ENCODE peak calls at places on chromosomes 2 and 18, in five cellular contexts. I is endothelial cell of umbilical vein, O is A549, D is HCT116, Q is H1. U is an unnamed sample.

GRCh38 chr2:29765711-29766110 is 155.7 kb downstream of the ALK start:
- DNase-seq in O (no peak), I (no peak), Q (no peak), D (no peak), U (no peak)

GRCh38 chr2:64166637-64167420 is 22.6 kb upstream of the PELI1 start:
- DNase-seq in Q (no peak), I (no peak), D (no peak), O (no peak), U (no peak)

GRCh38 chr2:21650566-21650965 is 526.8 kb downstream of the TDRD15 start:
- DNase-seq in Q (no peak), O (no peak), D (no peak), I (no peak), U (no peak)

GRCh38 chr2:162138310-162138709 is 13.7 kb downstream of the GCG start:
- DNase-seq in I (no peak), Q (no peak), D (no peak), O (no peak), U (no peak)

GRCh38 chr2:45285311-45285710 is 276.1 kb upstream of the SIX2 start:
- DNase-seq in D (no peak), Q (no peak), O (no peak), I (no peak), U (no peak)

GRCh38 chr2:12807907-12808810 is 91.4 kb downstream of the TRIB2 start:
- DNase-seq in I (peak; percentile 31), O (no peak), Q (no peak), D (no peak), U (peak; percentile 82)

GRCh38 chr18:29271496-29271895 is 1094.6 kb upstream of the CDH2 start:
- DNase-seq in Q (no peak), D (no peak), I (no peak), O (no peak), U (no peak)

GRCh38 chr2:38685116-38685735 is 19.3 kb downstream of the GALM start:
- DNase-seq in I (no peak), Q (no peak), D (no peak), O (peak; percentile 95), U (peak; percentile 52)

GRCh38 chr18:22167091-22167470 is 2.3 kb upstream of the GATA6 start:
- DNase-seq in Q (no peak), I (no peak), D (no peak), O (peak; percentile 5), U (no peak)

GRCh38 chr2:231530099-231531085 is at the start of gene NMUR1:
- DNase-seq in Q (no peak), O (peak; percentile 52), I (peak; percentile 39), D (peak; percentile 19), U (peak; percentile 75)

GRCh38 chr2:202169131-202169530 is 69.3 kb downstream of the SUMO1 start:
- DNase-seq in I (no peak), O (no peak), Q (no peak), D (no peak), U (no peak)

GRCh38 chr2:73728711-73729110 is 8.4 kb downstream of the TPRKB start:
- DNase-seq in O (no peak), Q (no peak), I (no peak), D (no peak), U (no peak)

GRCh38 chr2:241036397-241036963 is 38.1 kb downstream of the SNED1 start:
- DNase-seq in I (no peak), Q (no peak), O (no peak), D (no peak), U (no peak)

GRCh38 chr2:608711-609110 is 68.5 kb downstream of the TMEM18 start:
- DNase-seq in Q (no peak), O (no peak), I (no peak), D (no peak), U (no peak)

GRCh38 chr18:55997156-55997561 is 409.2 kb upstream of the TCF4 start:
- DNase-seq in I (no peak), O (no peak), Q (no peak), D (no peak), U (no peak)

GRCh38 chr2:3595985-3596384 is 1.1 kb downstream of the COLEC11 start:
- DNase-seq in D (no peak), I (no peak), Q (no peak), O (no peak), U (no peak)

GRCh38 chr18:60020107-60020925 is 120.5 kb downstream of the PMAIP1 start:
- DNase-seq in O (no peak), Q (no peak), D (no peak), I (no peak), U (no peak)

GRCh38 chr2:76295762-76296161 is 585.0 kb upstream of the GCFC2 start:
- DNase-seq in I (no peak), O (no peak), D (no peak), Q (no peak), U (no peak)

GRCh38 chr2:69830045-69830905 is 815 bp downstream of the GMCL1 start:
- DNase-seq in O (peak; percentile 43), D (no peak), I (peak; percentile 44), Q (no peak), U (peak; percentile 77)

GRCh38 chr2:105294844-105295481 is 34.6 kb downstream of the TGFBRAP1 start:
- DNase-seq in O (peak; percentile 66), Q (peak; percentile 44), D (peak; percentile 43), I (peak; percentile 57), U (peak; percentile 64)

GRCh38 chr2:203804070-203804469 is 63.5 kb upstream of the CTLA4 start:
- DNase-seq in Q (no peak), D (no peak), I (no peak), O (no peak), U (no peak)

GRCh38 chr2:106581755-106582430 is 94.7 kb downstream of the CD8B2 start:
- DNase-seq in Q (no peak), I (no peak), O (peak; percentile 73), D (peak; percentile 45), U (peak; percentile 55)

GRCh38 chr2:141778315-141778835 is 352.4 kb downstream of the LRP1B start:
- DNase-seq in I (no peak), O (no peak), Q (no peak), D (no peak), U (no peak)

GRCh38 chr2:74548919-74549684 is 4.6 kb downstream of the LOXL3 start:
- DNase-seq in D (no peak), Q (no peak), I (peak; percentile 32), O (peak; percentile 67), U (peak; percentile 88)

GRCh38 chr2:96353032-96353561 is 17.5 kb downstream of the NCAPH start:
- DNase-seq in Q (no peak), I (no peak), D (no peak), O (no peak), U (no peak)

GRCh38 chr2:239811001-239811798 is 213.9 kb downstream of the NDUFA10 start:
- DNase-seq in Q (no peak), I (no peak), O (no peak), D (no peak), U (no peak)

GRCh38 chr2:239811806-239812560 is 213.2 kb downstream of the NDUFA10 start:
- DNase-seq in Q (no peak), D (no peak), I (no peak), O (no peak), U (no peak)

GRCh38 chr2:239807568-239807967 is 217.6 kb downstream of the NDUFA10 start:
- DNase-seq in O (no peak), I (no peak), Q (no peak), D (no peak), U (no peak)

GRCh38 chr2:239806758-239807434 is 218.2 kb downstream of the NDUFA10 start:
- DNase-seq in O (no peak), I (no peak), Q (no peak), D (no peak), U (no peak)

GRCh38 chr2:239809391-239809790 is 215.8 kb downstream of the NDUFA10 start:
- DNase-seq in I (no peak), D (no peak), O (no peak), Q (no peak), U (no peak)
- TF ChIP-seq MAX in I (no peak), D (no peak), O (no peak), Q (no peak), U (no peak)

GRCh38 chr2:158488442-158489216 is 31.9 kb downstream of the PKP4 start:
- DNase-seq in I (no peak), O (no peak), D (no peak), Q (no peak), U (no peak)
- TF ChIP-seq POLR2A in I (no peak), O (no peak), D (no peak), Q (no peak), U (no peak)

GRCh38 chr2:8310557-8311455 is 371.1 kb upstream of the ID2 start:
- DNase-seq in D (no peak), O (no peak), Q (no peak), I (no peak), U (peak; percentile 88)
- TF ChIP-seq MAX in D (no peak), O (no peak), Q (no peak), I (no peak), U (no peak)

GRCh38 chr2:10043906-10044601 is 704 bp downstream of the KLF11 start:
- DNase-seq in O (peak; percentile 93), Q (no peak), I (peak; percentile 92), D (peak; percentile 75), U (peak; percentile 68)
- TF ChIP-seq POLR2A in O (no peak), Q (no peak), I (no peak), D (no peak), U (no peak)

GRCh38 chr18:23627325-23627724 is 35.4 kb downstream of the ANKRD29 start:
- DNase-seq in O (peak; percentile 89), I (peak; percentile 85), D (peak; percentile 64), Q (no peak), U (no peak)

GRCh38 chr18:23623040-23623439 is 36.7 kb upstream of the NPC1 start:
- DNase-seq in I (no peak), D (no peak), Q (no peak), O (no peak), U (no peak)

GRCh38 chr18:23627964-23628363 is 34.7 kb downstream of the ANKRD29 start:
- DNase-seq in D (no peak), I (no peak), O (no peak), Q (no peak), U (no peak)

GRCh38 chr18:23629444-23629946 is 33.2 kb downstream of the ANKRD29 start:
- DNase-seq in D (no peak), O (peak; percentile 95), I (no peak), Q (no peak), U (no peak)

GRCh38 chr18:23626451-23627279 is 36.0 kb downstream of the ANKRD29 start:
- DNase-seq in I (peak; percentile 75), Q (no peak), D (no peak), O (peak; percentile 39), U (no peak)
- TF ChIP-seq MAX in I (peak; percentile 31), Q (no peak), D (no peak), O (peak; percentile 70), U (no peak)